ENCODE peak calls at places on chromosomes 3 and 15, in four cellular contexts. One of them, this sample, is unnamed.

GRCh38 chr3:138692152-138692551 is 83.6 kb downstream of the FAIM start:
- DNase-seq in KBM-7: no peak
- DNase-seq in stomach: no peak
- DNase-seq in HFF-Myc: no peak
- DNase-seq in this sample: peak; percentile 31

GRCh38 chr3:77815467-77815866 is 775.6 kb downstream of the ROBO2 start:
- DNase-seq in KBM-7: no peak
- DNase-seq in stomach: no peak
- DNase-seq in HFF-Myc: no peak
- DNase-seq in this sample: no peak

GRCh38 chr3:118472586-118472985 is 562.1 kb downstream of the IGSF11 start:
- DNase-seq in KBM-7: no peak
- DNase-seq in stomach: no peak
- DNase-seq in HFF-Myc: no peak
- DNase-seq in this sample: no peak

GRCh38 chr3:56928379-56929068 is 126.8 kb upstream of the ARHGEF3 start:
- DNase-seq in KBM-7: no peak
- DNase-seq in stomach: no peak
- DNase-seq in HFF-Myc: no peak
- DNase-seq in this sample: no peak

GRCh38 chr3:184052773-184053172 is at the start of gene HTR3C:
- DNase-seq in KBM-7: no peak
- DNase-seq in stomach: no peak
- DNase-seq in HFF-Myc: no peak
- DNase-seq in this sample: no peak

GRCh38 chr15:67820992-67821783 is 4.1 kb upstream of the SKOR1 start:
- DNase-seq in KBM-7: peak; percentile 64
- DNase-seq in stomach: peak; percentile 47
- DNase-seq in HFF-Myc: no peak
- DNase-seq in this sample: no peak

GRCh38 chr15:72196409-72197044 is 1.1 kb downstream of the GRAMD2A start:
- DNase-seq in KBM-7: no peak
- DNase-seq in stomach: no peak
- DNase-seq in HFF-Myc: no peak
- DNase-seq in this sample: no peak

GRCh38 chr3:150611666-150612065 is 8.5 kb downstream of the SELENOT start:
- DNase-seq in KBM-7: no peak
- DNase-seq in stomach: no peak
- DNase-seq in HFF-Myc: no peak
- DNase-seq in this sample: no peak

GRCh38 chr15:42605281-42605744 is 29.9 kb downstream of the STARD9 start:
- DNase-seq in KBM-7: peak; percentile 90
- DNase-seq in stomach: no peak
- DNase-seq in HFF-Myc: peak; percentile 67
- DNase-seq in this sample: peak; percentile 52

GRCh38 chr15:62068071-62068786 is 1.5 kb downstream of the C2CD4A start:
- DNase-seq in KBM-7: peak; percentile 73
- DNase-seq in stomach: peak; percentile 58
- DNase-seq in HFF-Myc: no peak
- DNase-seq in this sample: no peak

GRCh38 chr3:126540946-126541627 is 17.1 kb downstream of the CHST13 start:
- DNase-seq in KBM-7: peak; percentile 63
- DNase-seq in stomach: no peak
- DNase-seq in HFF-Myc: no peak
- DNase-seq in this sample: peak; percentile 47

GRCh38 chr3:150107429-150108175 is 136.9 kb upstream of the PFN2 start:
- DNase-seq in KBM-7: no peak
- DNase-seq in stomach: no peak
- DNase-seq in HFF-Myc: no peak
- DNase-seq in this sample: no peak

GRCh38 chr15:64809649-64810498 is 15.6 kb downstream of the PIF1 start:
- DNase-seq in KBM-7: peak; percentile 90
- DNase-seq in stomach: peak; percentile 84
- DNase-seq in HFF-Myc: no peak
- DNase-seq in this sample: peak; percentile 18

GRCh38 chr15:65263313-65263712 is 23.4 kb downstream of the PARP16 start:
- DNase-seq in KBM-7: no peak
- DNase-seq in stomach: no peak
- DNase-seq in HFF-Myc: no peak
- DNase-seq in this sample: no peak

GRCh38 chr15:35393403-35393802 is 152.6 kb downstream of the DPH6 start:
- DNase-seq in KBM-7: no peak
- DNase-seq in stomach: no peak
- DNase-seq in HFF-Myc: no peak
- DNase-seq in this sample: no peak

GRCh38 chr3:9079674-9080073 is 116.4 kb upstream of the RAD18 start:
- DNase-seq in KBM-7: no peak
- DNase-seq in stomach: no peak
- DNase-seq in HFF-Myc: no peak
- DNase-seq in this sample: no peak

GRCh38 chr3:187744169-187745151 is 808 bp downstream of the BCL6 start:
- DNase-seq in KBM-7: peak; percentile 78
- DNase-seq in stomach: peak; percentile 58
- DNase-seq in HFF-Myc: no peak
- DNase-seq in this sample: no peak

GRCh38 chr3:30161370-30161769 is 445.0 kb upstream of the TGFBR2 start:
- DNase-seq in KBM-7: no peak
- DNase-seq in stomach: no peak
- DNase-seq in HFF-Myc: no peak
- DNase-seq in this sample: no peak